ENCODE peak calls at places on chromosome 11, in six cellular contexts. T is PC-3, U is neural progenitor cell, V is GM23338, E is GM23248, J is HCT116. H is an unnamed sample. For H3K27me3, the result is how much of the 10 kb centered on the place peaks cover.

GRCh38 chr11:15779518-15779917 is 576.8 kb downstream of the SOX6 start:
- DNase-seq in T (no peak), J (no peak), U (no peak), E (no peak), V (no peak), H (no peak)

GRCh38 chr11:122042981-122043380 is 73.0 kb downstream of the BLID start:
- DNase-seq in U (no peak), T (no peak), E (peak), V (no peak), J (no peak), H (no peak)

GRCh38 chr11:102438311-102439062 is 14.1 kb downstream of the TMEM123 start:
- DNase-seq in E (peak), U (no peak), V (no peak), J (no peak), T (no peak), H (peak)

GRCh38 chr11:19789840-19790710 is 77.4 kb downstream of the NAV2 start:
- DNase-seq in E (peak), U (no peak), V (no peak), J (no peak), T (no peak), H (peak)

GRCh38 chr11:116788534-116788933 is 711 bp upstream of the ZPR1 start:
- DNase-seq in V (no peak), E (no peak), T (no peak), U (no peak), J (no peak), H (no peak)

GRCh38 chr11:68388595-68389198 is 71.9 kb upstream of the PPP6R3 start:
- DNase-seq in T (no peak), V (no peak), E (no peak), J (no peak), U (no peak), H (no peak)

GRCh38 chr11:124837491-124837856 is 27.8 kb upstream of the ROBO3 start:
- DNase-seq in E (peak), U (peak), T (peak), V (peak), J (peak), H (peak)

GRCh38 chr11:93474122-93474521 is 69.1 kb downstream of the SMCO4 start:
- DNase-seq in E (no peak), V (no peak), T (no peak), J (no peak), U (no peak), H (no peak)

GRCh38 chr11:68012843-68013610 is 2.9 kb downstream of the ALDH3B1 start:
- DNase-seq in V (no peak), J (peak), T (peak), U (no peak), E (peak), H (peak)

GRCh38 chr11:92844197-92844596 is 125.3 kb upstream of the MTNR1B start:
- DNase-seq in T (no peak), E (no peak), J (no peak), U (no peak), V (no peak), H (no peak)

GRCh38 chr11:25537393-25537792 is 794.5 kb upstream of the ANO3 start:
- DNase-seq in J (no peak), U (no peak), V (no peak), T (no peak), E (no peak), H (no peak)

GRCh38 chr11:65435330-65435931 is 12.8 kb downstream of the NEAT1 start:
- DNase-seq in T (no peak), J (no peak), E (peak), U (no peak), V (no peak), H (no peak)

GRCh38 chr11:66418986-66419308 is 1.9 kb upstream of the NPAS4 start:
- DNase-seq in E (no peak), V (no peak), J (no peak), U (no peak), T (no peak), H (no peak)

GRCh38 chr11:100632970-100633452 is 54.1 kb upstream of the ARHGAP42 start:
- DNase-seq in J (no peak), V (no peak), T (peak), E (peak), U (no peak), H (peak)

GRCh38 chr11:129119036-129119435 is 73.1 kb downstream of the ARHGAP32 start:
- DNase-seq in T (no peak), V (no peak), J (no peak), U (no peak), E (no peak), H (no peak)

GRCh38 chr11:58575377-58576020 is at the start of gene LPXN:
- DNase-seq in E (peak), J (no peak), T (peak), V (no peak), U (no peak), H (no peak)

GRCh38 chr11:2450321-2451041 is 5.7 kb downstream of the KCNQ1 start:
- DNase-seq in E (no peak), T (no peak), J (no peak), U (no peak), V (no peak), H (no peak)

GRCh38 chr11:118673361-118674093 is 5.9 kb downstream of the TREH start:
- DNase-seq in E (no peak), T (no peak), J (no peak), U (no peak), V (no peak), H (peak)

GRCh38 chr11:56066980-56067379 is 26.1 kb upstream of the OR8I2 start:
- DNase-seq in V (no peak), U (no peak), J (no peak), E (no peak), T (no peak), H (no peak)

GRCh38 chr11:134385774-134386565 is 26.1 kb downstream of the B3GAT1 start:
- DNase-seq in E (no peak), U (no peak), J (no peak), T (peak), V (no peak), H (peak)

GRCh38 chr11:86934933-86935579 is 20.1 kb downstream of the FZD4 start:
- DNase-seq in U (no peak), E (no peak), V (no peak), T (peak), J (no peak), H (no peak)

GRCh38 chr11:72685560-72686480 is 11.6 kb upstream of the PDE2A start:
- DNase-seq in E (peak), J (no peak), V (no peak), T (no peak), U (no peak), H (peak)

GRCh38 chr11:67646535-67647336 is 3.8 kb downstream of the ACY3 start:
- DNase-seq in J (no peak), E (no peak), T (no peak), U (no peak), V (no peak), H (no peak)

GRCh38 chr11:34308049-34308692 is 49.6 kb downstream of the ABTB2 start:
- DNase-seq in T (peak), J (peak), U (no peak), E (peak), V (no peak), H (no peak)

GRCh38 chr11:114819028-114819427 is 140.7 kb downstream of the NXPE2 start:
- DNase-seq in V (no peak), U (no peak), T (no peak), E (peak), J (no peak), H (no peak)

GRCh38 chr11:70488171-70488570 is 89.8 kb downstream of the CTTN start:
- DNase-seq in U (no peak), T (no peak), E (no peak), J (no peak), V (no peak), H (no peak)

GRCh38 chr11:1776944-1777715 is 13.4 kb upstream of the CTSD start:
- DNase-seq in V (no peak), U (no peak), E (no peak), J (no peak), T (no peak), H (no peak)

GRCh38 chr11:115701284-115701875 is 197.2 kb upstream of the CADM1 start:
- DNase-seq in J (no peak), T (no peak), E (no peak), U (no peak), V (no peak), H (no peak)

GRCh38 chr11:46369458-46370152 is 11.9 kb upstream of the MDK start:
- DNase-seq in T (peak), J (peak), V (peak), E (peak), U (peak), H (peak)

GRCh38 chr11:31995525-31996123 is 95.2 kb upstream of the RCN1 start:
- DNase-seq in T (peak), U (no peak), E (peak), J (no peak), V (no peak), H (no peak)

GRCh38 chr11:62889126-62889483 is 8.4 kb downstream of the SLC3A2 start:
- DNase-seq in T (no peak), V (no peak), J (no peak), U (no peak), E (no peak), H (no peak)

DNA sequence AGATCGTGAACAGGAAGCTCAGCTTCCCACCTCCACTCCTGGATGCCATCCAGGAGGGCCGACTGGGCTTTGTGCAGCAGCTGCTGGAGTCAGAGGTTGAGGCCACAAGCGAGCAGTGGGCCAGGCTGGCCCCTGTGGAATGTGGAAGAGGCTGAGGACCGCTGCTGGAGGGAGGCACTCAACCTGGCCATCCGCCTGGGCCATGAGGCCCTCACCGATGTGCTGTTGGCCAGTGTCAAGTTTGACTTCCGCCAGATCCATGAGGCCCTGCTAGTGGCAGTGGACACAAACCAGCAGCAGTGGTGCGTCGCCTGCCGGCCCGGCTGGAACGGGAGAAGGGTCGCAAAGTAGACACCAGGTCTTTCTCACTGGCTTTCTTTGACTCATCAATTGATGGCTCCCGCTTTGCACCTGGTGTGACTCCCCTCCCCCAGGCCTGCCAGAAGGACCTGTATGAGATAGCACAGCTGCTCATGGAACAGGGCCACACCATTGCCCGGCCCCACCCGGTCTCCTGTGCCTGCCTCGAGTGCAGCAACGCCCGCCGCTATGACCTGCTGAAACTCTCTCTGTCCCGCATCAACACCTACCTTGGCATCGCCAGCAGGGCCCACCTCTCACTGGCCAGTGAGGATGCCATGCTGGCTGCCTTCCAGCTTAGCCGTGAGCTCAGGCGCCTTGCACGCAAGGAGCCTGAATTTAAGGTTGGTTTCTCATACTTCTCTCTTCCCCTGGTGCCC is 24.9 kb downstream of the ART5 start:
- DNase-seq in T (no peak), E (no peak), J (no peak), V (no peak), U (no peak), H (no peak)
- TF ChIP-seq EZH2phosphoT487 in T (no peak), E (no peak), J (no peak), V (no peak), U (no peak), H (no peak)

DNA sequence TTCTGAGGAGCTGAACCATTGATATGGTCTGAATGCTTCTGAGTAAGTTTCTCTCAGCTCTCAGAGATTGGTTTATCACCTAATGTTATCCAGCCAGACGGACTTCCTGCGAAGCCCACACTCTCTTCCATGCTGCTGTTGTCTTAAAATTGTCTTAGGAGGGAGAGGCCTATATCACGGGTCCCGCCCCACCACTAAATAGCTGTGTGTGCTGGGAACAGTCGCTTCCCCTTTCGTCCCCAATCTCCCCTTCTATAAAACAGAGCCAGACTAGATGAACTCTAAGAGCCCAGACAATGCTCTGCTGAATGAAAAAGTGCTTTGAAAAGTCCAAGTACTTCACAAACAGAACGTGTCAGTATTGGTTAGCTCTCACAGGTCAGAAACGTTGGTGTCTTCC is 81.4 kb upstream of the AKIP1 start:
- DNase-seq in V (no peak), E (no peak), T (no peak), U (no peak), J (no peak), H (no peak)
- H3K4me2 ChIP-seq in V (no peak), E (no peak), T (no peak), U (no peak), J (no peak), H (no peak)

GRCh38 chr11:44304091-44305084 is 5.6 kb downstream of the ALX4 start:
- DNase-seq in U (peak), V (peak), T (no peak), J (no peak), E (peak), H (no peak)

GRCh38 chr11:44303401-44303938 is 6.5 kb downstream of the ALX4 start:
- DNase-seq in E (no peak), V (no peak), J (no peak), T (no peak), U (no peak), H (no peak)

GRCh38 chr11:44298862-44299261 is 11.1 kb downstream of the ALX4 start:
- DNase-seq in J (no peak), U (no peak), E (no peak), V (no peak), T (no peak), H (no peak)

GRCh38 chr11:44301856-44302231 is 8.1 kb downstream of the ALX4 start:
- DNase-seq in T (peak), E (peak), U (no peak), V (no peak), J (peak), H (no peak)

DNA sequence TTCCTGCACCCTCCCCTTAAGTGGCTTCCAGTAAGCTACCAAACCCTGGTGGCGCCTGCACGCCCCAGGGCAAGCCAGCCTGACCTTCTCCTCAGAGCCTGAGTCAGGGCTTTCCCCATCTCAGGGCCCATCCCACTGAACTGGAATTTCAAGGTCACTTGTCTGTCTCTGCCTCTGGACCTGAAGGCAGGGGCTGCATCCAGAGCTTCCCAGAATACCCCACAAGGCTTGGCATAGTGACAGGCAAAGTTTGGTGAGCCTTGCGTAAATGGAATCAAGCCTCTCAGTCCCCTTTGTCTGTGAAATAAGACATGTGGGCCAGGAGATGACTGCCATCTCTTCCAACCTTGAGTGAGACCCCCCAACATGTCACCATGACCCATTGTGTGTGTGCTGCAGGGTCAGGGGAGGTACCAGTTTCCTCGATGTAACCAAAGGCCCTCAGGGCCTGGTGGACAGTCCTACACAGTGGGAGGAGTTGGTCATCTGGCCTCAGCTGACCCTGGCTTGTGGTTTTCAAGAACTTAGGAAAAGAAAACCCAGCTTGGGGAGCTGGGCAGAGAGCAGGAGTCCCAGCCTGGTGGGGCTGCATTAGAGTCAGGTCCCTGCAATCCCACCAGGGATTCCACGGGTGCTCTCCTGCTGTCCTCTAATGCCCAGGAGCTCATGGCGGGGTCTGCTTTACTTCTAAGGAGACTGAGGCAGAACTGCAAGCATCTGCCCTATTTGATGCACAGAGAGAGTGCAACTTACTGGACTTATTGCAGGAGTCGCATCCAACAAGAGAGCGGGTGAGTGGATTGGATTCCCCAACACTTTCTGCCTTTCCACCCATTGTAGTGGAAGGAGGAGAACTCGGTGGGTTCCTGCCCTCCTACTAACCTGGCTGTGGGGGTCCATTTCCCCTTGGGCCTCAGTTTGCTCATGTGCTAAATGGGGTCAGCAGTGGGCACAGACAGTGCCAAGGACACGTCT is 8.8 kb downstream of the ALX4 start:
- DNase-seq in J (no peak), T (no peak), E (no peak), U (no peak), V (no peak), H (no peak)
- H3K27me3 ChIP-seq in J (under half), T (under half), E (under half), U (half or more), V (half or more), H (half or more)

GRCh38 chr11:130181295-130182272 is 22.0 kb downstream of the ST14 start:
- DNase-seq in U (no peak), J (no peak), T (peak), E (peak), V (no peak), H (peak)
- TF ChIP-seq EZH2phosphoT487 in U (no peak), J (no peak), T (no peak), E (no peak), V (no peak), H (no peak)

GRCh38 chr11:103528596-103528995 is 419.4 kb downstream of the DYNC2H1 start:
- DNase-seq in T (no peak), J (no peak), U (no peak), V (no peak), E (peak), H (no peak)
- H3K4me2 ChIP-seq in T (peak), J (no peak), U (peak), V (no peak), E (peak), H (no peak)

DNA sequence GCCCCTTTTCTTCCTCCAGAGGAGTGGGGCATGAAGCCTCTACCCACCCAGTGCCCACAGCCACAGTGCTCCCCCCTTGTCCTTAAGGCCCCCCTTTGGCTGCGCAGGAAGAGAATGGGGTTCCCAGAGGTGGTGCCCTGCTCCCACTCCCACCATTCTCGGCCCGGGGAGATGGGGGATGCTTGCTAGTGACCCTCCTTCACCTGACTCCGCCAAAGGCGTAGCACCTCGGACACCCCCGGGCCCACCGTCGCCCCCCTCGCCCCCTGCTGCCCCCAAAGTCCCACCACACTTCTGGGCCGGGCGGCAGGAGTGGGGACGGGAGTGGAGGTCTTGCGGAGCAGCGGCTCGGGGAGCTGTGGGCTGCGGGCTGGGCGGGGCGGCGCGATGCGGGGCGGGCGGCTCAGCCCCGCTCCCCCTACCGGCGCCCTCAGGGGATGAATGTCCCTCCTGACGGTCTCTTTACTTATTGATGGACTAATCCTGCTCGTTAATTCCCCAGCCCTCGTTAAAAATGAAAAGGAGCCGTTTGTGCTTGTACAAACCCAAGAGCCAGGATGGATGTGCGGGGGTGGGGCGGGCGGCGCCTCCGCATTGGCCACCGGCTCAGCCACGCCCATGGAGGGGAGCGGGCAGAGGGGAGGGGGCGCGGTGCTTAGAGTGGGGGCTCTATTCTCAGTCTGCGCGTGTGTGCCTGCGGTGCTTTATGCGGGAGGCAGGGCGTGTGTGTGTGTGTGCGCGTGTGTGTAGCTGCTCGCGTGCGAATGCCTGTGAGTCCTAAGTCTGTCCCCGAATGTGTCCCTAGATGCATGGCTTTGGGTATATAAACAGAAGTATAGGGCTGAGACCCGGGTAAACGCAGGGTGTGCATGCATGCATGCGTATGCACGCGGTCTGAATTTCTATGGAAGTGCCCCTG is 25.6 kb downstream of the SYT7 start:
- DNase-seq in U (peak), J (no peak), V (peak), T (peak), E (peak), H (peak)
- H3K27me3 ChIP-seq in U (under half), J (under half), V (under half), T (under half), E (under half), H (under half)

GRCh38 chr11:6378695-6378989 is 11.6 kb upstream of the SMPD1 start:
- DNase-seq in U (no peak), E (no peak), V (no peak), J (no peak), T (no peak), H (no peak)
- TF ChIP-seq EZH2phosphoT487 in U (no peak), E (no peak), V (no peak), J (no peak), T (no peak), H (no peak)

H was measured in hepatocyte.